ENCODE peak calls at places on chromosomes 12 and 14, in four cellular contexts. W is prostate gland, P is MM.1S, V is thoracic aorta. Z is an unnamed sample. For H3K27me3, the result is how much of the 10 kb centered on the place peaks cover.

GRCh38 chr12:67752226-67752732 is 103.7 kb downstream of the DYRK2 start:
- DNase-seq in W (no peak), P (no peak), V (no peak), Z (no peak)

GRCh38 chr14:58491593-58491992 is 64.1 kb downstream of the KIAA0586 start:
- DNase-seq in V (no peak), P (no peak), W (no peak), Z (no peak)

GRCh38 chr14:57261604-57262003 is 7.1 kb downstream of the EXOC5 start:
- DNase-seq in W (no peak), V (no peak), P (no peak), Z (no peak)

GRCh38 chr12:13425766-13426165 is 229.2 kb downstream of the EMP1 start:
- DNase-seq in V (no peak), W (no peak), P (no peak), Z (no peak)

GRCh38 chr12:26523708-26524150 is 309.3 kb downstream of the ITPR2 start:
- DNase-seq in V (peak), W (peak), P (no peak), Z (peak)

GRCh38 chr12:81083906-81084513 is 6.1 kb downstream of the ACSS3 start:
- DNase-seq in P (no peak), V (no peak), W (no peak), Z (no peak)

GRCh38 chr12:104674083-104674482 is 217.3 kb downstream of the CHST11 start:
- DNase-seq in P (no peak), V (no peak), W (no peak), Z (no peak)

GRCh38 chr12:38956337-38956736 is 50.9 kb upstream of the CPNE8 start:
- DNase-seq in W (no peak), P (no peak), V (no peak), Z (no peak)

GRCh38 chr14:104209985-104210520 is 71.7 kb downstream of the KIF26A start:
- DNase-seq in V (no peak), W (no peak), P (no peak), Z (no peak)

GRCh38 chr12:69998922-69999321 is 173.9 kb downstream of the MYRFL start:
- DNase-seq in P (no peak), V (no peak), W (no peak), Z (no peak)
- H3K27me3 ChIP-seq in P (under half), V (under half), W (under half), Z (under half)

GRCh38 chr14:52458721-52459085 is 93.6 kb downstream of the TXNDC16 start:
- DNase-seq in P (no peak), W (no peak), V (no peak), Z (no peak)

GRCh38 chr14:52455291-52456088 is 96.8 kb downstream of the TXNDC16 start:
- DNase-seq in V (no peak), W (no peak), P (no peak), Z (no peak)
- TF ChIP-seq CTCF in V (no peak), W (no peak), P (no peak), Z (no peak)

GRCh38 chr14:24337824-24338175 is 2.0 kb downstream of the RIPK3 start:
- DNase-seq in P (no peak), W (no peak), V (no peak), Z (no peak)

GRCh38 chr14:24339284-24340151 is at the start of gene RIPK3:
- DNase-seq in V (no peak), W (no peak), P (peak), Z (no peak)

GRCh38 chr14:24340606-24341005 is 815 bp upstream of the RIPK3 start:
- DNase-seq in P (no peak), V (no peak), W (no peak), Z (no peak)

GRCh38 chr14:24337144-24337823 is 2.4 kb upstream of the ADCY4 start:
- DNase-seq in V (no peak), P (no peak), W (no peak), Z (no peak)

DNA sequence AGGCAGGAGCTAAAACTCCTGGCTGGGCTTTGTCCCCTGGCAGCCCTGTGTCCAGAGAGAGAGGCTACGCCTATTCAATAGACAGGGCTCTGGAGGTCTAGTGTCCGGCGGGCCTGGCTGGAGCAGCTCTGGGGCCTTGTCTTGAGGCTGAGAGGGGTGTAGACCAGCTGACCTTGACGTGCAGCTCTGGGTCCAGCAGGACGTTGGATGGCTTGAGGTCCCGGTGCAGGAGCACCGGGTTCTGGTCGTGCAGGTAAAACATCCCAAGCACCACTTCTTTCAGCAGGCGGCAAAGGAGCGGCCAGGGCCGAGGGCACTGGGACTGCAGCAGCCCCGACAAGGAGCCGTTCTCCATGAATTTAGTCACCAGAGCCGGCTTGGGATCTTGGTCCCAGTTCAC is 948 bp downstream of the RIPK3 start:
- DNase-seq in P (no peak), V (no peak), W (no peak), Z (no peak)
- H3K27me3 ChIP-seq in P (under half), V (under half), W (under half), Z (under half)

GRCh38 chr12:58931518-58931917 is 11.2 kb upstream of the LRIG3 start:
- DNase-seq in W (no peak), V (no peak), P (no peak), Z (no peak)
- TF ChIP-seq CTCF in W (no peak), V (no peak), P (peak), Z (no peak)

GRCh38 chr12:77569876-77570275 is 260.8 kb upstream of the NAV3 start:
- DNase-seq in V (no peak), W (no peak), P (no peak), Z (no peak)

GRCh38 chr12:77571768-77572167 is 258.9 kb upstream of the NAV3 start:
- DNase-seq in V (no peak), W (no peak), P (no peak), Z (no peak)

GRCh38 chr12:77575376-77575775 is 255.3 kb upstream of the NAV3 start:
- DNase-seq in W (no peak), V (no peak), P (no peak), Z (no peak)

GRCh38 chr12:77572371-77572770 is 258.3 kb upstream of the NAV3 start:
- DNase-seq in W (no peak), V (no peak), P (no peak), Z (no peak)

GRCh38 chr12:77571127-77571526 is 259.6 kb upstream of the NAV3 start:
- DNase-seq in V (no peak), P (no peak), W (no peak), Z (no peak)
- H3K27me3 ChIP-seq in V (under half), P (under half), W (under half), Z (under half)

GRCh38 chr12:93996321-93996720 is 152.1 kb upstream of the PLXNC1 start:
- DNase-seq in W (no peak), V (no peak), P (no peak), Z (no peak)

GRCh38 chr12:93989913-93990312 is 158.5 kb upstream of the PLXNC1 start:
- DNase-seq in W (no peak), V (no peak), P (no peak), Z (no peak)

GRCh38 chr12:93991882-93992415 is 156.4 kb upstream of the PLXNC1 start:
- DNase-seq in P (no peak), W (no peak), V (no peak), Z (no peak)

DNA sequence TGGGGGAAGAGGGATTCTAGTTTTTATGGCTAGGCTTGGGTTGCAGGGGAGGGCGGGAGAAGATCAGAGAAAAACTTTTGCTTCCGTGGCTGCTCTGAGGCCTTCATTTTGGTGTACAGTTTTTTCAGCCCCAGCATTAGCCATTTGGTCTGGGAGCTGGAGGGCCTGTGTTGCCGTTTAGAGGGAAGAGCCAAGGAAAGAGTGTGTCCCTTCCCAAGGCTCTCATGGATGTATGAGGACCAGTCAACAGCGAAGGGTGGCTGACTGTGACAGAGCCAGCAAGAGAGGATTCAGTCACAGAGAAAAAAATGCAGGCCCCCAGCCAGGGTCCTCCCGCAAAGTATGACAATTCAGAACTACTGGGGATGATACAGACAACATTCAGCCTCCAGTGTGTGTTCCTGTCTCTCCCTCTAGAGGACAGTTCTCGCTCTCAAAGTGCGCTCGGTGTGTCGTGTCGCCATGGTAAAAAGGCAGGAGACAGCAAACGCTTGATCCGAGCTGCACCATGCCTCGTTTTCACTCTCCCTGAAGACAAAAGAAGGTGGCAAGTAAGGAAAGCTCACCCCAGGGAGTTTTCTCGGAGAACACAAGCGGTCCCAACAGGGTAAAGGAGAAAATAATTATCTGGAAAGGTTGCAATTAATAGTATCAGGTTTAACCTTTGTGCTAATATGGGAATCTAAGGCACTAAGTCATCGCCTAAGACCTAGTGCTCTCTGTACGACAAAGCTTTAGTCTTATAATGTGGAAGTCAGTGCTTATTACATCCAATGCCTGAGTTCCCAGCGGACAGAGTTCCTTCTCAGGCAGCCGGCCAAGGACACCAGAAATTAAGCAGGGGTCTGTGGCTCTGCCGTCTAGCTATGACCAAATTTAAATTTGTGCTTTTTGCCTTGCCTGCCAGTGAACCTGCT is 157.3 kb upstream of the PLXNC1 start:
- DNase-seq in W (no peak), V (no peak), P (no peak), Z (peak)
- TF ChIP-seq CTCF in W (no peak), V (no peak), P (no peak), Z (peak)

GRCh38 chr12:48358937-48359509 is 8.3 kb upstream of the ZNF641 start:
- DNase-seq in W (no peak), P (no peak), V (no peak), Z (no peak)
- H3K27me3 ChIP-seq in W (under half), P (under half), V (under half), Z (under half)

Z was measured in dorsolateral prefrontal cortex.